ENCODE peak calls at places on chromosomes 6 and 20, in four cellular contexts. D, G, C and B are unnamed samples.

GRCh38 chr20:36784900-36785299 is 11.3 kb upstream of the DSN1 start:
- DNase-seq in G (no peak), C (no peak), D (no peak), B (no peak)

GRCh38 chr6:56842602-56843475 is 112.1 kb upstream of the BEND6 start:
- DNase-seq in C (no peak), G (peak), D (no peak), B (peak)

GRCh38 chr6:129671442-129672344 is 38.3 kb downstream of the ARHGAP18 start:
- DNase-seq in D (peak), G (no peak), C (no peak), B (no peak)

GRCh38 chr6:126539022-126539421 is 199.1 kb downstream of the CENPW start:
- DNase-seq in G (no peak), C (peak), D (no peak), B (no peak)

GRCh38 chr20:35055445-35056276 is 36.9 kb downstream of the TRPC4AP start:
- DNase-seq in G (no peak), C (no peak), D (no peak), B (no peak)

GRCh38 chr20:1858859-1859258 is 36.3 kb upstream of the SIRPA start:
- DNase-seq in G (no peak), D (no peak), C (no peak), B (no peak)

GRCh38 chr6:7271205-7271534 is 41.8 kb downstream of the SSR1 start:
- DNase-seq in C (no peak), G (no peak), D (no peak), B (no peak)

GRCh38 chr6:17138033-17138432 is 36.2 kb downstream of the STMND1 start:
- DNase-seq in C (no peak), D (no peak), G (no peak), B (no peak)

GRCh38 chr20:41452226-41452625 is 85.6 kb upstream of the EMILIN3 start:
- DNase-seq in G (no peak), D (no peak), C (no peak), B (no peak)

GRCh38 chr20:37693629-37694626 is at the start of gene CTNNBL1:
- DNase-seq in C (peak), G (peak), D (peak), B (peak)

GRCh38 chr6:36079596-36079995 is 50.7 kb upstream of the MAPK13 start:
- DNase-seq in G (no peak), D (no peak), C (no peak), B (no peak)

GRCh38 chr6:35876902-35877301 is 44.0 kb downstream of the SRPK1 start:
- DNase-seq in D (no peak), C (no peak), G (no peak), B (no peak)

GRCh38 chr6:165456327-165456726 is 146.9 kb upstream of the C6orf118 start:
- DNase-seq in C (no peak), G (no peak), D (no peak), B (no peak)

GRCh38 chr6:108846628-108847027 is 1.6 kb upstream of the ARMC2 start:
- DNase-seq in D (no peak), C (no peak), G (peak), B (no peak)

GRCh38 chr6:40997256-40997957 is 41.6 kb downstream of the UNC5CL start:
- DNase-seq in G (no peak), C (peak), D (no peak), B (no peak)

GRCh38 chr6:145483191-145483996 is 251.9 kb downstream of the EPM2A start:
- DNase-seq in G (no peak), C (no peak), D (no peak), B (no peak)

GRCh38 chr6:484086-484728 is 92.7 kb downstream of the IRF4 start:
- DNase-seq in G (no peak), D (no peak), C (no peak), B (no peak)

GRCh38 chr20:17659801-17660200 is 22.2 kb downstream of the RRBP1 start:
- DNase-seq in D (no peak), C (no peak), G (no peak), B (no peak)

GRCh38 chr6:15184441-15184861 is 61.4 kb upstream of the JARID2 start:
- DNase-seq in C (no peak), G (no peak), D (no peak), B (no peak)

GRCh38 chr6:41683460-41684310 is 45.4 kb downstream of the MDFI start:
- DNase-seq in D (peak), G (peak), C (no peak), B (peak)

GRCh38 chr20:31923388-31924271 is 28.2 kb downstream of the PDRG1 start:
- DNase-seq in G (peak), D (no peak), C (no peak), B (no peak)

GRCh38 chr6:144134737-144135136 is 15.6 kb upstream of the STX11 start:
- DNase-seq in G (no peak), D (no peak), C (no peak), B (no peak)

GRCh38 chr20:10172998-10173655 is 45.5 kb upstream of the SNAP25 start:
- DNase-seq in C (no peak), D (no peak), G (no peak), B (no peak)

GRCh38 chr20:50286609-50287008 is 96.0 kb downstream of the CEBPB start:
- DNase-seq in C (peak), G (no peak), D (no peak), B (peak)

GRCh38 chr20:36344517-36345132 is 38.5 kb downstream of the DLGAP4 start:
- DNase-seq in C (peak), G (no peak), D (peak), B (no peak)

GRCh38 chr6:6661684-6662083 is 73.2 kb downstream of the LY86 start:
- DNase-seq in D (no peak), G (peak), C (peak), B (peak)

GRCh38 chr6:89432875-89433636 is at the start of gene ANKRD6:
- DNase-seq in D (peak), C (no peak), G (peak), B (peak)

GRCh38 chr6:30399390-30400058 is 54.6 kb downstream of the RPP21 start:
- DNase-seq in D (no peak), G (no peak), C (no peak), B (no peak)

GRCh38 chr6:158825951-158826306 is 6.8 kb upstream of the EZR start:
- DNase-seq in G (no peak), C (no peak), D (no peak), B (no peak)

GRCh38 chr6:157104803-157105202 is 218.5 kb downstream of the TMEM242 start:
- DNase-seq in G (no peak), C (no peak), D (no peak), B (no peak)

GRCh38 chr20:1491281-1491840 is at the start of gene SIRPB2:
- DNase-seq in C (no peak), G (no peak), D (no peak), B (peak)

GRCh38 chr6:87899499-87900147 is 148.0 kb upstream of the SPACA1 start:
- DNase-seq in D (no peak), G (no peak), C (no peak), B (no peak)

GRCh38 chr20:52193133-52193532 is 1.6 kb upstream of the ZFP64 start:
- DNase-seq in D (no peak), G (peak), C (no peak), B (no peak)